ENCODE peak calls at places on chromosomes 5 and 9, in four cellular contexts. G is fibroblast of lung, R is aorta, Y is A549. K is an unnamed sample.

GRCh38 chr5:38138574-38138973 is 119.8 kb upstream of the EGFLAM start:
- DNase-seq in Y (no peak), R (no peak), G (no peak), K (no peak)

GRCh38 chr5:177369050-177369912 is 11.6 kb downstream of the RGS14 start:
- DNase-seq in G (no peak), R (no peak), Y (peak), K (no peak)

GRCh38 chr5:78660401-78660800 is 11.8 kb upstream of the LHFPL2 start:
- DNase-seq in G (peak), R (no peak), Y (no peak), K (no peak)

GRCh38 chr9:127753556-127753955 is 18.5 kb upstream of the TOR2A start:
- DNase-seq in G (no peak), R (no peak), Y (no peak), K (no peak)

GRCh38 chr9:80866576-80867227 is 822.6 kb downstream of the TLE1 start:
- DNase-seq in Y (no peak), R (no peak), G (peak), K (no peak)

GRCh38 chr5:14178671-14179211 is 35.6 kb downstream of the TRIO start:
- DNase-seq in R (no peak), G (peak), Y (peak), K (peak)

GRCh38 chr5:149153751-149154610 is 12.7 kb downstream of the ABLIM3 start:
- DNase-seq in Y (peak), G (peak), R (no peak), K (peak)

GRCh38 chr5:1021136-1021968 is 12.8 kb downstream of the NKD2 start:
- DNase-seq in G (no peak), R (peak), Y (no peak), K (no peak)

GRCh38 chr5:107915413-107915812 is 244.7 kb upstream of the EFNA5 start:
- DNase-seq in R (no peak), G (no peak), Y (no peak), K (peak)

GRCh38 chr5:1315018-1315708 is 20.3 kb upstream of the TERT start:
- DNase-seq in G (no peak), R (peak), Y (no peak), K (no peak)

DNA sequence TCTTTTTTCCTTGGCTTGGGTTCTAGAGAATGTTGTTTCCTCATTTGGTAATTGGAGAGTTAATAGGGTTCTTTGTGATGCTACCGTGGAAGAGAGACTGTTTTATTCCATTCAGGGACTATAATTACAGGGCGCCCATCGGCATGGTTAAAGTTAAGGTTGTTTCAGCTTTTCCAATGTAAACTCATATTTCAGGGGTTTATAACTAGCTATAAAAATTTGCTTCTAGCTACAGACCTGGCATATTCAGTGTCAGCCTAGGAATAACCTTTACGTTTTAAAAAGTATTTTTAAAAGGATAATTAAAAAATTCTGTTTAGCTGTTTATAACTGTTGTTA is 99.1 kb downstream of the AOPEP start:
- DNase-seq in Y (no peak), R (no peak), G (no peak), K (no peak)
- H3K4me3 ChIP-seq in Y (no peak), R (no peak), G (no peak), K (no peak)

GRCh38 chr9:129694265-129694664 is 28.8 kb downstream of the PRRX2 start:
- DNase-seq in Y (no peak), R (peak), G (no peak), K (no peak)
- H3K4me3 ChIP-seq in Y (no peak), R (no peak), G (no peak), K (no peak)

DNA sequence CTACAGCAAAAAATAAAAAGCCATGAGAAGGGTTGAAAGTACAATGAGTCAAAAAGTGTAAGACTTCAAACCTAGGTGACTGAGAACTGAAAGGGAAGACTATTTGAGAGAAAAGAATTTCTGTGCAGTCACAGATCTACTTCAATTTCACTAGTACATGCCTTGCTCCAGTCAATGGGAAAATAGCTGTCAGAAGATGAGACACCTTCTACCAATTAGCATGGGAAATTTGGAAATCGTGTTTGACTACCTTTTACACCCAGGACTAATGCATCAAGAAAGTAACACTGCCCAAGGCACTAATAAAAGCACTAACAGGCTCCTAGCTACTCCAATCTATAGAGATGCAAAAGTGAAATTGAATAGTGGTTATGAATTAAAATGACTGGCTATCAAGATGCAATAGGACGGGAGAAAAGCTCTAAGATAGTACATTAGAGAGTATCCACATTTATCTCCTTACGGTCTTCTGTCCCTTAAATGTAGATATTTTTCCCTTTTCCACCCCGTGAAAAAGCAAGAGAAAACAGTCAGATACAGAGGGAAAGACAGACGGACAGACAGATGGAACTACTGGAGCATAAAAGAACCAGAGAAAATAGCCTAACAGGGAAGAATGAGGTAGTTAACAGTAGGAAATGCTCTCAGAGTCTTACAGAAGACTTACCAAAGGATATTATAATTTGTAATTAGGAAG is 15.2 kb downstream of the ERP44 start:
- DNase-seq in Y (no peak), G (no peak), R (no peak), K (no peak)
- H3K4me3 ChIP-seq in Y (no peak), G (no peak), R (no peak), K (no peak)

DNA sequence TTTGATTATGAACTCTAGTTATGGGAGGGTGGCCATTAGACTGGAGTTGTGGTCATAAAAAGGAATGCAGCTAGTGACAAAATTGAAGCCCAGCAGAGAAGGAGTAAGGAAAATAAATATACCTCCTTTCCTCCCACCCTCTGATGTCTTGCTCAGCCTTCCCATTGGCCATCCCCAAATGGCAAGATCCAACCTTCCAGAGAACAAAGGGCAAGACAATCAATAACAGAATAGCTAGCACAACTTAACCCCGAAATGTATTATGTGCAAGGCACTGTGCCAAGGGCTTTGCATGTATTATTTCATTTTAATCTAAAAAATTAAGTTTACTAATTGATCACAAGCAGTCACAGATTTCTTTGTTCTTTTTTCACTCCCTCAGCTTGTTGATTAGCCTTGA is 3.6 kb downstream of the ITGA1 start:
- DNase-seq in Y (no peak), G (no peak), R (no peak), K (no peak)
- H3K4me3 ChIP-seq in Y (no peak), G (no peak), R (peak), K (no peak)